ENCODE peak calls at places on chromosomes 1 and 21, in nine cellular contexts. L is heart right ventricle; H is lung; K is foreskin keratinocyte; Y is progenitor cell of endocrine pancreas; I is NCI-H146; V is nephron progenitor cell; Q is T47D; E is stimulated activated effector memory CD8-positive, alpha-beta T cell treated with anti-CD3 and anti-CD28 coated beads, Interleukin-12 subunit alpha, Interleukin-12 subunit beta, amount 100 ng/mL, for 72 hours. F is an unnamed sample.

GRCh38 chr1:84117868-84118267 is 26.2 kb upstream of the PRKACB start:
- DNase-seq in Q (no peak), Y (no peak), E (no peak), V (no peak), K (peak; percentile 62), I (no peak), L (no peak), H (no peak), F (no peak)

GRCh38 chr21:42102063-42102462 is 30.9 kb downstream of the UMODL1 start:
- DNase-seq in Y (no peak), I (no peak), H (no peak), Q (no peak), E (no peak), K (peak; percentile 81), V (no peak), L (no peak), F (no peak)

GRCh38 chr1:94709891-94710581 is 110.1 kb upstream of the SLC44A3 start:
- DNase-seq in Y (no peak), E (no peak), K (peak; percentile 44), I (no peak), L (no peak), H (no peak), V (no peak), Q (no peak), F (no peak)

GRCh38 chr1:9373614-9374013 is 80.9 kb downstream of the SPSB1 start:
- DNase-seq in I (no peak), Y (no peak), K (no peak), Q (no peak), H (no peak), V (no peak), E (no peak), L (no peak), F (no peak)

GRCh38 chr21:22189278-22189677 is 1191.1 kb downstream of the NCAM2 start:
- DNase-seq in Q (no peak), E (no peak), L (no peak), Y (no peak), K (no peak), I (no peak), V (no peak), H (no peak), F (no peak)

GRCh38 chr1:91809267-91809666 is 76.7 kb downstream of the TGFBR3 start:
- DNase-seq in V (no peak), L (no peak), Q (no peak), H (no peak), K (no peak), I (no peak), Y (no peak), E (no peak), F (no peak)

GRCh38 chr1:214496126-214496525 is 55.3 kb downstream of the PTPN14 start:
- DNase-seq in K (no peak), I (no peak), Q (no peak), Y (no peak), H (no peak), E (no peak), L (no peak), V (no peak), F (no peak)

GRCh38 chr1:46806196-46807020 is 7.6 kb downstream of the CYP4B1 start:
- DNase-seq in I (no peak), V (no peak), E (no peak), Y (no peak), K (no peak), Q (peak; percentile 26), H (peak; percentile 85), L (peak; percentile 53), F (no peak)

GRCh38 chr1:155650231-155650757 is 38.3 kb downstream of the YY1AP1 start:
- DNase-seq in I (no peak), V (no peak), K (no peak), Q (no peak), H (peak; percentile 42), L (no peak), E (no peak), Y (no peak), F (no peak)

GRCh38 chr1:18965206-18966173 is 9.0 kb upstream of the IFFO2 start:
- DNase-seq in V (no peak), Q (no peak), Y (no peak), K (peak; percentile 84), E (no peak), L (no peak), I (no peak), H (no peak), F (peak; percentile 24)

GRCh38 chr21:28608646-28609045 is 384.0 kb downstream of the LTN1 start:
- DNase-seq in V (no peak), K (peak; percentile 7), Y (no peak), I (no peak), L (no peak), H (no peak), E (no peak), Q (no peak), F (no peak)

GRCh38 chr1:91523462-91523861 is 22.8 kb downstream of the CDC7 start:
- DNase-seq in L (no peak), Y (no peak), Q (no peak), H (no peak), E (no peak), V (no peak), I (no peak), K (no peak), F (no peak)

GRCh38 chr1:35369922-35370671 is 101.6 kb downstream of the ZMYM4 start:
- DNase-seq in Q (no peak), L (peak; percentile 84), V (no peak), H (peak; percentile 33), I (no peak), E (no peak), Y (no peak), K (no peak), F (no peak)

GRCh38 chr1:27954186-27954585 is 5.6 kb upstream of the XKR8 start:
- DNase-seq in I (no peak), L (no peak), E (no peak), H (no peak), V (no peak), K (no peak), Q (no peak), Y (no peak), F (peak; percentile 40)

GRCh38 chr1:56377407-56377806 is 202.0 kb downstream of the PLPP3 start:
- DNase-seq in I (no peak), E (no peak), Y (no peak), Q (no peak), H (no peak), K (no peak), L (no peak), V (no peak), F (no peak)

GRCh38 chr1:182301467-182302198 is 90.0 kb downstream of the GLUL start:
- DNase-seq in K (peak; percentile 62), V (no peak), H (no peak), E (peak; percentile 54), Q (no peak), L (peak; percentile 48), Y (no peak), I (no peak), F (no peak)

GRCh38 chr1:160494620-160495019 is 28.4 kb downstream of the SLAMF6 start:
- DNase-seq in V (no peak), Q (no peak), E (no peak), I (no peak), H (no peak), L (no peak), K (no peak), Y (no peak), F (no peak)

GRCh38 chr1:58803858-58804257 is 20.0 kb upstream of the JUN start:
- DNase-seq in E (no peak), I (peak; percentile 33), Q (no peak), Y (no peak), L (no peak), H (no peak), V (no peak), K (no peak), F (no peak)

GRCh38 chr1:173601588-173601987 is 1.3 kb downstream of the SLC9C2 start:
- DNase-seq in Q (no peak), V (no peak), K (no peak), L (no peak), Y (no peak), E (no peak), I (no peak), H (no peak), F (no peak)

GRCh38 chr1:153032677-153033308 is 1.8 kb downstream of the SPRR1B start:
- DNase-seq in Y (no peak), H (no peak), Q (no peak), V (peak; percentile 30), L (no peak), I (no peak), K (peak; percentile 98), E (no peak), F (no peak)

GRCh38 chr1:11285883-11286734 is 13.1 kb downstream of the UBIAD1 start:
- DNase-seq in V (no peak), K (no peak), Y (no peak), I (peak; percentile 6), L (no peak), H (no peak), Q (peak; percentile 28), E (no peak), F (no peak)

GRCh38 chr1:190634134-190634533 is 156.5 kb upstream of the BRINP3 start:
- DNase-seq in V (no peak), E (no peak), H (no peak), L (no peak), Q (no peak), Y (no peak), K (no peak), I (no peak), F (no peak)